ENCODE peak calls at places on chromosomes 12 and 14, in eight cellular contexts. L is stimulated activated CD8-positive, alpha-beta memory T cell treated with anti-CD3 and anti-CD28 coated beads, Interleukin-2, amount 100 ng/mL, for 1 hour; V is Daoy; B is hypothalamus; P is effector memory CD8-positive, alpha-beta T cell; S is smooth muscle cell of the brain vasculature; O is stimulated activated effector memory CD8-positive, alpha-beta T cell treated with anti-CD3 and anti-CD28 coated beads, Interleukin-12 subunit alpha, Interleukin-12 subunit beta, amount 100 ng/mL, for 72 hours; R is EL. Q is an unnamed sample.
A peak's percentile ranks its signal among the peaks of the same experiment; 100 is the strongest.

GRCh38 chr12:115478505-115478904 is 794.5 kb upstream of the TBX3 start:
- DNase-seq in L (no peak), V (no peak), B (no peak), P (no peak), S (no peak), O (no peak), R (no peak), Q (no peak)

GRCh38 chr12:49962861-49963765 is 1.4 kb downstream of the AQP5 start:
- DNase-seq in L (no peak), V (peak; percentile 80), B (no peak), P (no peak), S (no peak), O (no peak), R (peak; percentile 32), Q (peak; percentile 53)

GRCh38 chr14:87934185-87934584 is 58.8 kb downstream of the GALC start:
- DNase-seq in L (no peak), V (no peak), B (no peak), P (no peak), S (no peak), O (no peak), R (no peak), Q (no peak)

GRCh38 chr12:48782457-48783395 is 6.2 kb downstream of the ADCY6 start:
- DNase-seq in L (no peak), V (no peak), B (no peak), P (no peak), S (no peak), O (no peak), R (no peak), Q (no peak)

GRCh38 chr14:34931206-34931605 is 51.6 kb upstream of the SRP54 start:
- DNase-seq in L (no peak), V (no peak), B (no peak), P (peak; percentile 23), S (no peak), O (no peak), R (no peak), Q (no peak)

GRCh38 chr12:24278832-24279231 is 329.4 kb upstream of the SOX5 start:
- DNase-seq in L (no peak), V (no peak), B (no peak), P (no peak), S (no peak), O (no peak), R (no peak), Q (no peak)

GRCh38 chr12:124085419-124085818 is 112.4 kb downstream of the ZNF664 start:
- DNase-seq in L (no peak), V (no peak), B (no peak), P (no peak), S (no peak), O (no peak), R (no peak), Q (no peak)

GRCh38 chr12:127781336-127781735 is 485.6 kb upstream of the TMEM132C start:
- DNase-seq in L (no peak), V (no peak), B (no peak), P (no peak), S (no peak), O (no peak), R (no peak), Q (no peak)

GRCh38 chr12:7716391-7716790 is 5.2 kb downstream of the DPPA3 start:
- DNase-seq in L (no peak), V (peak; percentile 9), B (no peak), P (no peak), S (no peak), O (no peak), R (peak; percentile 19), Q (no peak)

GRCh38 chr12:79659961-79660431 is 30.8 kb downstream of the PAWR start:
- DNase-seq in L (no peak), V (no peak), B (no peak), P (no peak), S (no peak), O (no peak), R (peak; percentile 11), Q (no peak)

GRCh38 chr12:94208433-94208921 is 60.1 kb downstream of the PLXNC1 start:
- DNase-seq in L (no peak), V (no peak), B (no peak), P (peak; percentile 7), S (no peak), O (peak; percentile 27), R (no peak), Q (no peak)

GRCh38 chr12:124668602-124669001 is 101.2 kb upstream of the NCOR2 start:
- DNase-seq in L (no peak), V (no peak), B (no peak), P (no peak), S (no peak), O (no peak), R (no peak), Q (no peak)

GRCh38 chr12:70190252-70191010 is 52.8 kb upstream of the CNOT2 start:
- DNase-seq in L (no peak), V (no peak), B (no peak), P (no peak), S (no peak), O (no peak), R (peak; percentile 44), Q (no peak)

GRCh38 chr12:39605996-39606395 is 13.6 kb downstream of the ABCD2 start:
- DNase-seq in L (no peak), V (peak; percentile 75), B (no peak), P (no peak), S (no peak), O (no peak), R (peak; percentile 44), Q (peak; percentile 19)

Q was measured in kidney epithelial cell.